ENCODE peak calls at places on chromosome 19, in four cellular contexts. B is H1, P is HepG2, J is GM12878. O is an unnamed sample.

GRCh38 chr19:34269968-34270621 is 15.7 kb downstream of the GARRE1 start:
- DNase-seq in B (no peak), P (peak), J (peak), O (no peak)

GRCh38 chr19:397941-398706 is 10.8 kb downstream of the C2CD4C start:
- DNase-seq in B (no peak), P (no peak), J (no peak), O (no peak)

GRCh38 chr19:11418518-11419506 is at the start of gene RGL3:
- DNase-seq in B (no peak), P (no peak), J (no peak), O (peak)

GRCh38 chr19:10836478-10837325 is 690 bp upstream of the TMED1 start:
- DNase-seq in B (no peak), P (no peak), J (no peak), O (no peak)

GRCh38 chr19:55376381-55376933 is at the start of gene TMEM190:
- DNase-seq in B (no peak), P (no peak), J (no peak), O (peak)

GRCh38 chr19:49502866-49503581 is 6.8 kb downstream of the RPS11 start:
- DNase-seq in B (no peak), P (peak), J (no peak), O (peak)

GRCh38 chr19:903266-903797 is 9.7 kb downstream of the R3HDM4 start:
- DNase-seq in B (no peak), P (no peak), J (no peak), O (peak)

GRCh38 chr19:54967611-54968010 is 1.4 kb downstream of the NLRP2 start:
- DNase-seq in B (no peak), P (no peak), J (peak), O (no peak)

GRCh38 chr19:22286151-22286810 is at the start of gene ZNF729:
- DNase-seq in B (no peak), P (no peak), J (no peak), O (no peak)
- TF ChIP-seq SIN3A in B (no peak), P (no peak), J (no peak), O (no peak)

GRCh38 chr19:40264314-40265054 is 20.7 kb downstream of the AKT2 start:
- DNase-seq in B (no peak), P (no peak), J (no peak), O (no peak)

GRCh38 chr19:40265055-40265762 is 19.9 kb downstream of the AKT2 start:
- DNase-seq in B (no peak), P (no peak), J (no peak), O (no peak)

GRCh38 chr19:40262422-40262821 is 22.7 kb downstream of the AKT2 start:
- DNase-seq in B (no peak), P (no peak), J (no peak), O (no peak)

GRCh38 chr19:40265763-40266099 is 19.4 kb downstream of the AKT2 start:
- DNase-seq in B (no peak), P (no peak), J (no peak), O (no peak)

DNA sequence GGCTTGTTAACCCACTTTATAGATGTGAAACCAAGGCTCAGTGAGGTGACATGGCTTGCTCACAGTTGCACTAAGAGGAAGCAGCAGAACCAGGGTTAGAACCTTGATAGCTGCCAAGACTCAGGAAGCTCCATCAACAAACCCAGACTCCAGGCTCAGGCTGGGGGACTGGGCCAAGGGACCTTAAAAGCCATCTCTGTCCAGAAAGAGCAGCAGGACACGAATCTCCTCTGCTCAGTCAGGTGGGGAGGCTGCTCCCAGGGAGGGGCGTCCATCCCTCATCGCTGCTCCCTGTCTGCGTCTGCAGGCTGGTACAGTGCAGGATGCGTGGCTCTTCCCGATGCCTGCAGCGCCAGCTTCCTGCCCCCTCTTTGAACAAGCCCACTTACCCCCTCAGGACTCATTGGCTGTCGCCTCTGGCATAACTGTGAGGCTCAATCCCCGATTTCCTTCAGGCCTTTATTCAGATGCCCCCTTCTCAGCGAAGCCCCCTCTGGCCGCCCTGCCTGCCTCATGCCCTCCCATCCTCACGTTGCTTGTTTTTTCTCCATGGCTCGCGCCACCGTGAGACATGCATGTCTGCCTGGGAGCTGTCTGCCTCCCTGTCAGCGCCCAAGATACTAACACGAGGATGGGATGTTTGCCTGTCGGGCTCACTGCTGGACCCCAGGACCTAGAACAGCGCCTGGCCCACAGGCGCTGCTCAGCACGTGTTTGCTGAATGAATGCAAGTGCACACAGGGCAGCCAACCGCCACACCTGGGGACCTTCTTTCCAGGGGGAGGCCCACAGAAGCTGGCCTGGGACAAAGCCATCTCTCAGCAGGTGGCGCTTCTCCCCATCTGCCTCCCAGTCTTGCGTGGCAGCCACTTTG is 21.5 kb downstream of the AKT2 start:
- DNase-seq in B (no peak), P (no peak), J (no peak), O (no peak)
- TF ChIP-seq TCF12 in B (no peak), P (no peak), J (no peak), O (no peak)

DNA sequence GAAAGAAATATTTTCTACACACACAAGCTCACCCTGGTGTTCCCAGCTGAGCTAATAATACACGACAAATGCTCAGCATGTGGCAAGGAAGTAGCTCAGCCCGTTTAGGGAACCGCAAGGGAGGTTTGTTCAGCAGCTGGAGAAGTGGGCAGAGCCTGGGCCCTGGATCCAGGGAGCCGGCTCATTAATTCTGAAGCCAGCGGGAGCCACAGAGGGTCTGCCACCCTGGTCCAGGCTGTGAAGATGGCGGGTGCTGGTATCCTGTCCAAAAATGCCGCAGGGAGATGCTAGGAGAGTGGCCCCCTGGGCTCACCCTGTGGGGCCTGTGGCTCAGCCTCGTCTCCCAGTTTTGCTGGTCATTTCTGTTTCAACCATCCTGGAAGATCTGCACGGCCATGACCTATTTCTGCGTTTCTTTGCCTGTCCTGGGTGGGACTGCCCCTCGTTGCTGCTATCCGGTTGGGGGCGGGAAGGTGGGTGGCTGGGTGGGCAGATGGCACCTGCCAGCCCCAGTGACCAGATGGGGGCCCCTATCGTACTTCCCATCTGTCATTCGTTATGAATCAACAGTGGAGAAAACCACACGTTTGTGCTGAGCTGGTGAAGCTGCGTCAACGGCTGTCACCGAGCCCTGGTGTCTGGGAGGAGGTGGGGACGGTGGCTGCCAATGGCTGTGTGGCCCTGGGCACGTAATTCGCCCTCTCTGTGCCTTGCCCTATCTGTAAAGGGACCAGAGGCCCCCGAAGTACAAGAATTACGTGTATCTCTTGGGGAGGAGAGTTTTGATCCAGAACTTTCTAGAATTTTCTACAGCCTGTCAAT is 2.7 kb upstream of the GNA15 start:
- DNase-seq in B (no peak), P (no peak), J (peak), O (peak)
- TF ChIP-seq SIN3A in B (no peak), P (no peak), J (no peak), O (no peak)

GRCh38 chr19:52691215-52691610 is 43.6 kb downstream of the ZNF611 start:
- DNase-seq in B (no peak), P (no peak), J (no peak), O (no peak)

GRCh38 chr19:52694921-52695320 is 39.9 kb downstream of the ZNF611 start:
- DNase-seq in B (no peak), P (no peak), J (no peak), O (no peak)

GRCh38 chr19:52691737-52692136 is 43.1 kb downstream of the ZNF611 start:
- DNase-seq in B (no peak), P (no peak), J (peak), O (no peak)

GRCh38 chr19:52690395-52691214 is 44.2 kb downstream of the ZNF611 start:
- DNase-seq in B (peak), P (peak), J (peak), O (peak)

GRCh38 chr19:52692431-52693008 is 42.3 kb downstream of the ZNF611 start:
- DNase-seq in B (no peak), P (no peak), J (no peak), O (no peak)
- TF ChIP-seq TCF12 in B (no peak), P (no peak), J (no peak), O (no peak)

GRCh38 chr19:13260883-13261653 is 110.9 kb downstream of the IER2 start:
- DNase-seq in B (no peak), P (no peak), J (peak), O (no peak)

GRCh38 chr19:13256918-13257317 is 106.7 kb downstream of the IER2 start:
- DNase-seq in B (no peak), P (no peak), J (no peak), O (no peak)

GRCh38 chr19:13267889-13268288 is 117.7 kb downstream of the IER2 start:
- DNase-seq in B (no peak), P (peak), J (no peak), O (no peak)

GRCh38 chr19:13267131-13267530 is 116.9 kb downstream of the IER2 start:
- DNase-seq in B (no peak), P (no peak), J (no peak), O (no peak)

DNA sequence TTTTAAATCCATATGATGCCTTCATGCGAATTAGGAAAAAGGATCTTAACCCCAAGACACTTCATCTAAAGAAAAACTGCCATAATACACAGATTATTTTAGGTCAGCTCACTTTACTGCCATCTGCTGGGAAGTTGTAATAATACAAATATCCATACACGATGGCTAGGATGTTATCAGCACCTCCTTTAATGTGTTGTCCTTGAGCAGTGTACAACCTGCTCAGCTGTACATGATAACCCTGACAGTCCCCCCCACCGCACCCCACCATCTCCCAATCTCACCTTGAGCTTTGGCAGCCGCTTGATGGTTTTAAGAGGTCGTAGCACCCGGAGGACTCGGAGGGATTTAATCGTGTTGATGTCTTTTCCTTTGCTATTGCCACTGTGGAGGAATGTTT is 112.2 kb downstream of the IER2 start:
- DNase-seq in B (no peak), P (peak), J (no peak), O (peak)
- TF ChIP-seq SIN3A in B (no peak), P (no peak), J (no peak), O (no peak)

GRCh38 chr19:19385900-19386339 is 19.6 kb upstream of the GATAD2A start:
- DNase-seq in B (no peak), P (no peak), J (no peak), O (no peak)
- TF ChIP-seq TCF12 in B (no peak), P (no peak), J (no peak), O (no peak)

GRCh38 chr19:16013851-16014840 is 62.1 kb upstream of the TPM4 start:
- DNase-seq in B (no peak), P (no peak), J (no peak), O (no peak)
- TF ChIP-seq SIN3A in B (no peak), P (no peak), J (no peak), O (no peak)

GRCh38 chr19:30530751-30531150 is 158.6 kb downstream of the ZNF536 start:
- DNase-seq in B (no peak), P (no peak), J (no peak), O (no peak)
- TF ChIP-seq TCF12 in B (no peak), P (no peak), J (no peak), O (no peak)